ENCODE peak calls at places on chromosome 16, in seven cellular contexts. Z is ovary, L is IMR-90, A is Peyer's patch, K is upper lobe of left lung, F is endothelial cell of umbilical vein, M is esophagus squamous epithelium. P is an unnamed sample. For H3K27me3, the result is how much of the 10 kb centered on the place peaks cover.

GRCh38 chr16:81539009-81539820 is 94.6 kb downstream of the CMIP start:
- DNase-seq in Z (no peak), L (no peak), A (no peak), K (no peak), F (no peak), M (no peak), P (no peak)

GRCh38 chr16:68806422-68806821 is 36.9 kb upstream of the TANGO6 start:
- DNase-seq in Z (no peak), L (no peak), A (no peak), K (no peak), F (no peak), M (no peak), P (no peak)

GRCh38 chr16:28982418-28982817 is 2.4 kb upstream of the LAT start:
- DNase-seq in Z (no peak), L (no peak), A (no peak), K (no peak), F (no peak), M (no peak), P (no peak)

GRCh38 chr16:19604911-19605310 is 49.4 kb downstream of the VPS35L start:
- DNase-seq in Z (no peak), L (no peak), A (no peak), K (no peak), F (no peak), M (no peak), P (no peak)

GRCh38 chr16:7313170-7313569 is 19.5 kb upstream of the RBFOX1 start:
- DNase-seq in Z (no peak), L (no peak), A (no peak), K (no peak), F (no peak), M (no peak), P (no peak)

GRCh38 chr16:70680495-70681381 is 5.1 kb downstream of the MTSS2 start:
- DNase-seq in Z (peak), L (no peak), A (no peak), K (peak), F (no peak), M (no peak), P (no peak)

GRCh38 chr16:89322381-89323119 is 105.0 kb downstream of the ZNF778 start:
- DNase-seq in Z (peak), L (peak), A (no peak), K (peak), F (peak), M (no peak), P (no peak)

GRCh38 chr16:2783581-2784375 is 3.6 kb downstream of the PRSS33 start:
- DNase-seq in Z (peak), L (no peak), A (peak), K (no peak), F (no peak), M (no peak), P (no peak)

GRCh38 chr16:88050952-88051660 is 99.9 kb downstream of the BANP start:
- DNase-seq in Z (no peak), L (no peak), A (no peak), K (no peak), F (no peak), M (no peak), P (no peak)

GRCh38 chr16:81537721-81538561 is 93.3 kb downstream of the CMIP start:
- DNase-seq in Z (no peak), L (no peak), A (no peak), K (no peak), F (no peak), M (no peak), P (no peak)

GRCh38 chr16:64751906-64752305 is 370.0 kb downstream of the CDH11 start:
- DNase-seq in Z (no peak), L (peak), A (no peak), K (no peak), F (no peak), M (no peak), P (no peak)

GRCh38 chr16:50293041-50293783 is 26.9 kb downstream of the ADCY7 start:
- DNase-seq in Z (no peak), L (no peak), A (no peak), K (no peak), F (no peak), M (no peak), P (no peak)

GRCh38 chr16:82031116-82032084 is 3.7 kb upstream of the HSD17B2 start:
- DNase-seq in Z (no peak), L (peak), A (no peak), K (no peak), F (peak), M (no peak), P (no peak)

GRCh38 chr16:83615553-83615952 is 192.2 kb upstream of the HSBP1 start:
- DNase-seq in Z (no peak), L (peak), A (no peak), K (no peak), F (peak), M (no peak), P (no peak)

GRCh38 chr16:26214694-26215093 is 522.9 kb downstream of the HS3ST4 start:
- DNase-seq in Z (no peak), L (no peak), A (no peak), K (no peak), F (no peak), M (no peak), P (no peak)

GRCh38 chr16:81946206-81946605 is 65.1 kb downstream of the SDR42E1 start:
- DNase-seq in Z (no peak), L (no peak), A (no peak), K (no peak), F (no peak), M (no peak), P (no peak)

GRCh38 chr16:2715519-2715918 is 4.5 kb downstream of the PRSS27 start:
- DNase-seq in Z (no peak), L (peak), A (peak), K (peak), F (peak), M (no peak), P (peak)

GRCh38 chr16:81366316-81366932 is 51.7 kb downstream of the GAN start:
- DNase-seq in Z (no peak), L (peak), A (no peak), K (no peak), F (peak), M (no peak), P (no peak)

GRCh38 chr16:16105646-16106045 is 117.6 kb downstream of the ABCC6 start:
- DNase-seq in Z (no peak), L (no peak), A (no peak), K (no peak), F (no peak), M (no peak), P (no peak)

GRCh38 chr16:67294927-67295326 is 15.6 kb downstream of the PLEKHG4 start:
- DNase-seq in Z (no peak), L (peak), A (no peak), K (no peak), F (no peak), M (no peak), P (no peak)

GRCh38 chr16:57516176-57516725 is 20.1 kb downstream of the CCDC102A start:
- DNase-seq in Z (no peak), L (no peak), A (no peak), K (no peak), F (no peak), M (no peak), P (no peak)

GRCh38 chr16:52912565-52913173 is 140.0 kb downstream of the CHD9NB start:
- DNase-seq in Z (peak), L (peak), A (peak), K (no peak), F (peak), M (no peak), P (peak)

GRCh38 chr16:64910351-64910750 is 211.5 kb downstream of the CDH11 start:
- DNase-seq in Z (no peak), L (peak), A (no peak), K (no peak), F (no peak), M (no peak), P (peak)

GRCh38 chr16:57061084-57061905 is 31.1 kb upstream of the CPNE2 start:
- DNase-seq in Z (peak), L (peak), A (peak), K (peak), F (no peak), M (no peak), P (peak)

GRCh38 chr16:57873218-57873617 is 70.9 kb upstream of the KIFC3 start:
- DNase-seq in Z (no peak), L (no peak), A (no peak), K (no peak), F (no peak), M (no peak), P (no peak)

GRCh38 chr16:13099822-13100221 is 198.4 kb downstream of the SHISA9 start:
- DNase-seq in Z (no peak), L (no peak), A (no peak), K (no peak), F (no peak), M (no peak), P (no peak)

GRCh38 chr16:86520317-86521210 is 10.2 kb downstream of the FOXF1 start:
- DNase-seq in Z (no peak), L (peak), A (no peak), K (no peak), F (no peak), M (no peak), P (no peak)
- H3K27me3 ChIP-seq in Z (under half), L (under half), A (under half), K (under half), F (under half), M (half or more), P (under half)

GRCh38 chr16:30526823-30527634 is 663 bp upstream of the ZNF768 start:
- DNase-seq in Z (peak), L (peak), A (peak), K (peak), F (peak), M (peak), P (peak)
- TF ChIP-seq POLR2A in Z (peak), L (peak), A (peak), K (peak), F (peak), M (peak), P (peak)

GRCh38 chr16:51630051-51630450 is 479.0 kb upstream of the SALL1 start:
- DNase-seq in Z (no peak), L (no peak), A (no peak), K (no peak), F (no peak), M (no peak), P (no peak)
- H3K4me3 ChIP-seq in Z (no peak), L (no peak), A (no peak), K (no peak), F (no peak), M (no peak), P (no peak)

DNA sequence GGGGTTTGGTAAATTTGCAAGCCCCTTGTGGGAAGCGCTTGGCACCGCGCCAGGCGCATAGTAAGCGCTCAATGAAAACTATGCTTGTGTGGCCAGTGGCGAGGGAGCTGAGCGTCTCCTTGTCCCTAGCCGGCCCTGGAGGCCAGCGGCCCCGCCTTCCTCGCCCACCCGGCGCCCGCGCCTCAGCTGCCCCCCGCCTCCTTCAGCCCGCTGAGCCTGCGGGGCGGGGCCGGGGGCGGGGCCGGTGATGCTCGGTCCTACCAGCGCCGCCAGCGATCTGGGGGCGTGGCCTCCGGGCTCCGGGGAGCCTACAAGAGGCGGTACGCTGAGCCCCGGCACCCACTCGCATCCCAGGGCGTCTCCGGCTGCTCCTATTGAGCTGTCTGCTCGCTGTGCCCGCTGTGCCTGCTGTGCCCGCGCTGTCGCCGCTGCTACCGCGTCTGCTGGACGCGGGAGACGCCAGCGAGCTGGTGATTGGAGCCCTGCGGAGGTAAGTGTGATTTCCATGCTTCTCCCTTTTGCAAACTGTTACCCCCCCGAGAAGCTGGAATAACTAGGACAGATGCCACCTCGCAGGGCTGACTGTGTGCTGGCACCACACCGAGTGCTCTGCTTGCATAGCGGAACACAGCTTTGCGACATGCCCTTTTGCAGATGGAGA is at the start of gene CRISPLD2:
- DNase-seq in Z (peak), L (peak), A (peak), K (peak), F (peak), M (peak), P (peak)
- H3K27me3 ChIP-seq in Z (under half), L (under half), A (under half), K (under half), F (under half), M (half or more), P (under half)

GRCh38 chr16:3879258-3879886 is 1.1 kb downstream of the CREBBP start:
- DNase-seq in Z (no peak), L (no peak), A (peak), K (no peak), F (no peak), M (no peak), P (peak)

GRCh38 chr16:3881499-3881995 is 1.0 kb upstream of the CREBBP start:
- DNase-seq in Z (peak), L (no peak), A (no peak), K (no peak), F (no peak), M (no peak), P (no peak)

GRCh38 chr16:3879887-3880564 is 487 bp downstream of the CREBBP start:
- DNase-seq in Z (peak), L (peak), A (peak), K (peak), F (peak), M (no peak), P (peak)

GRCh38 chr16:3882531-3882930 is 2.0 kb upstream of the CREBBP start:
- DNase-seq in Z (no peak), L (no peak), A (no peak), K (no peak), F (no peak), M (no peak), P (no peak)

DNA sequence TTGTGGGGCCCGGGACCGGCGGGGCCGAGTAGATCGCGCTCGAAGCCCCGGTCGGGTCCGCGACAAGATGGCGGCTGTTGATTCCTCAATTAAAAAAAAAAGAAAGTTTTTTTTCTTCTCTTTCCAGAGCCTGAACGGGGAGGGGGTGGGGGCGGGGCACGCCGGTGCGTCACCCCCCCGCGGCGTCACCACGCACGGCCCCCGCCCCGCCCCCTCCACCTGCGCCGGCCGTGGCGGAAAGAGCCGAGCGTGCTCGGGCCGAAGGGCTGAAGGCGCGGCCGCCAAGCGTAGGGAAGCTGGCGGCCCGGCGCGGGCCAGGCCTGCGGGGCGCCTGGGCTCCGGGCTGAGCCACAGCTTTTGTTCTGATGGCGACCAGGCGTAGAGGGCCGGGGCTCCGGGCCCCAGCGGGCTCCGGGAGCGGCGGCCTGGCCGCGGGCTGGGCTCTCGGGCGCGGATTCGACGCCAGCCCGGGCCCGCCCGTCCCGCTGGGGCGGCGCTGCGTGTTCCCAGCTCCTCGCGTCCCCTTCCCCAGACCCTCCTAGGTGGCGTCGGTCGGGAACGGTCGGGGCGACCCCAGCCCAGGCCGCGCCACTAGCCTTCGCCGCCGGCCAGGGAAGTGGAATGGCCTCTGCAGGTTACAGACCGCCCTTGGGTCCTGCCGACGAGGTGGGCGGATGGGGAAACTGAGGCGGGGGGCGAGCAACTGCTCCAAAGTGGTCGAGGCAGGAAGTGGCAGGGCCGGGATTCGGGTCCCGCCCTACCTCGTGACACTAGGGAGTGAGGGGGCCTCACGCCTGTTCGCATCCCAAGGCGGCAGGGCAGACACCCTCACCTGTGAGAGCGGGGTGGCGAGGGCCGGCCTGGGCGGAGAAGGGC is at the start of gene CREBBP:
- DNase-seq in Z (peak), L (peak), A (peak), K (peak), F (peak), M (peak), P (peak)
- TF ChIP-seq POLR2A in Z (peak), L (peak), A (peak), K (peak), F (peak), M (peak), P (peak)

DNA sequence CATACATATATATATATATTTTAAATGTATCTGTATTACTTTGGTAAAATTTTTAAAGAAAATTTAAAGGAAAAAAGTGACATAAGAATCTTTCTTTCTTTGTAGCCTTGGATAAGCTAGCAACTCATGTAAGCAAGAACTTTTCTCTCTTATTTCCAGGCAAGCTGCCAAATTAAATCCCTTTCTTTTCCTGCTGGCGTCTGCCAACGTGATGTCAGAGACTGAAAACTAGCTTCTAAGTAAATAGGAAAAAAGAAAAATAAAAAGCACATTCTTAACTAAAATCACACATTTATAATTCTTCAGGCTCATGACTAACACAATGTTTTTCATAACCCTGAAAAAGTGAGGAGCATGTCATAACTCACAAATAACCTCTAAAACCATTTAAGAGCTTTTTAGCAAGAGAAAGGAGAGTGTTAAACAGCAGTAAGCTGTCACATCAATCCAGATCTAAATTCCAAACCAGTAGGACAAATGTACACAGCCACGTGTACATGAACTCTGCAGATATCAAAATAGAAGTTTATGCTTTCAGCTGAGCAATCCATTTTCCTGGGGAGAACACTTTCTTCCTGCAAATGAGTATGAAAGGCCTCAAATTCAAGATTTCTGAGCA is 110.0 kb downstream of the N4BP1 start:
- DNase-seq in Z (peak), L (peak), A (peak), K (no peak), F (peak), M (no peak), P (peak)
- H3K4me3 ChIP-seq in Z (no peak), L (no peak), A (no peak), K (no peak), F (no peak), M (no peak), P (no peak)